ENCODE peak calls at places on chromosome 4, in five cellular contexts. F, K, O, L and A are unnamed samples.

GRCh38 chr4:85573270-85573669 is 98.3 kb downstream of the ARHGAP24 start:
- DNase-seq in F (no peak), K (no peak), O (peak), L (no peak), A (no peak)

GRCh38 chr4:115851918-115852766 is 738.7 kb upstream of the NDST4 start:
- DNase-seq in F (peak), K (peak), O (peak), L (peak), A (peak)

GRCh38 chr4:84237008-84237407 is 262.1 kb downstream of the NKX6-1 start:
- DNase-seq in F (no peak), K (peak), O (peak), L (peak), A (peak)

GRCh38 chr4:190016369-190017289 is 10.4 kb downstream of the FRG2 start:
- DNase-seq in F (no peak), K (no peak), O (no peak), L (no peak), A (no peak)

GRCh38 chr4:26787461-26788340 is 72.9 kb upstream of the STIM2 start:
- DNase-seq in F (peak), K (peak), O (peak), L (peak), A (peak)

GRCh38 chr4:184596044-184596616 is 53.1 kb downstream of the CASP3 start:
- DNase-seq in F (no peak), K (no peak), O (no peak), L (no peak), A (no peak)

GRCh38 chr4:176406736-176407135 is 87.0 kb downstream of the SPCS3 start:
- DNase-seq in F (no peak), K (no peak), O (no peak), L (no peak), A (no peak)

GRCh38 chr4:165630671-165631070 is 242.4 kb upstream of the TLL1 start:
- DNase-seq in F (no peak), K (no peak), O (no peak), L (no peak), A (no peak)

GRCh38 chr4:54187148-54187547 is 41.9 kb upstream of the PDGFRA start:
- DNase-seq in F (no peak), K (no peak), O (no peak), L (no peak), A (no peak)

GRCh38 chr4:3045500-3045850 is 28.9 kb downstream of the HTT-AS start:
- DNase-seq in F (peak), K (peak), O (peak), L (peak), A (no peak)

GRCh38 chr4:54929459-54929858 is 195.9 kb downstream of the KDR start:
- DNase-seq in F (no peak), K (no peak), O (no peak), L (no peak), A (no peak)